ENCODE peak calls at places on chromosomes 12 and 14, in ten cellular contexts. One of them, this sample, is unnamed.

GRCh38 chr14:88228519-88229236 is 94.4 kb downstream of the KCNK10 start:
- DNase-seq in HCT116: no peak
- DNase-seq in SK-N-SH: no peak
- DNase-seq in thyroid gland: no peak
- DNase-seq in prostate gland: no peak
- DNase-seq in tibial artery: no peak
- DNase-seq in A549: no peak
- DNase-seq in transverse colon: no peak
- DNase-seq in vagina: no peak
- DNase-seq in spleen: no peak
- DNase-seq in this sample: peak; percentile 39

GRCh38 chr12:46839964-46840363 is 14.2 kb upstream of the SLC38A4 start:
- DNase-seq in HCT116: no peak
- DNase-seq in SK-N-SH: no peak
- DNase-seq in thyroid gland: no peak
- DNase-seq in prostate gland: no peak
- DNase-seq in tibial artery: no peak
- DNase-seq in A549: no peak
- DNase-seq in transverse colon: no peak
- DNase-seq in vagina: no peak
- DNase-seq in spleen: no peak
- DNase-seq in this sample: peak; percentile 9

GRCh38 chr12:85179680-85180300 is 100.2 kb upstream of the ALX1 start:
- DNase-seq in HCT116: no peak
- DNase-seq in SK-N-SH: no peak
- DNase-seq in thyroid gland: no peak
- DNase-seq in prostate gland: no peak
- DNase-seq in tibial artery: no peak
- DNase-seq in A549: no peak
- DNase-seq in transverse colon: no peak
- DNase-seq in vagina: no peak
- DNase-seq in spleen: no peak
- DNase-seq in this sample: peak; percentile 7

GRCh38 chr14:37172024-37172869 is at the start of gene SLC25A21:
- DNase-seq in HCT116: peak; percentile 71
- DNase-seq in SK-N-SH: no peak
- DNase-seq in thyroid gland: peak; percentile 84
- DNase-seq in prostate gland: peak; percentile 72
- DNase-seq in tibial artery: peak; percentile 79
- DNase-seq in A549: peak; percentile 90
- DNase-seq in transverse colon: peak; percentile 68
- DNase-seq in vagina: no peak
- DNase-seq in spleen: peak; percentile 77
- DNase-seq in this sample: peak; percentile 84

GRCh38 chr12:47276253-47277070 is 196.7 kb upstream of the AMIGO2 start:
- DNase-seq in HCT116: no peak
- DNase-seq in SK-N-SH: no peak
- DNase-seq in thyroid gland: peak; percentile 53
- DNase-seq in prostate gland: no peak
- DNase-seq in tibial artery: no peak
- DNase-seq in A549: no peak
- DNase-seq in transverse colon: peak; percentile 67
- DNase-seq in vagina: no peak
- DNase-seq in spleen: peak; percentile 64
- DNase-seq in this sample: peak; percentile 52

GRCh38 chr14:42665083-42665482 is 1058.4 kb downstream of the LRFN5 start:
- DNase-seq in HCT116: no peak
- DNase-seq in SK-N-SH: no peak
- DNase-seq in thyroid gland: no peak
- DNase-seq in prostate gland: no peak
- DNase-seq in tibial artery: no peak
- DNase-seq in A549: no peak
- DNase-seq in transverse colon: no peak
- DNase-seq in vagina: no peak
- DNase-seq in spleen: no peak
- DNase-seq in this sample: no peak

GRCh38 chr12:89319111-89319510 is 33.2 kb downstream of the DUSP6 start:
- DNase-seq in HCT116: no peak
- DNase-seq in SK-N-SH: no peak
- DNase-seq in thyroid gland: no peak
- DNase-seq in prostate gland: peak; percentile 23
- DNase-seq in tibial artery: no peak
- DNase-seq in A549: no peak
- DNase-seq in transverse colon: no peak
- DNase-seq in vagina: no peak
- DNase-seq in spleen: no peak
- DNase-seq in this sample: peak; percentile 7

GRCh38 chr14:34650786-34651584 is 21.0 kb upstream of the SNX6 start:
- DNase-seq in HCT116: peak; percentile 56
- DNase-seq in SK-N-SH: no peak
- DNase-seq in thyroid gland: no peak
- DNase-seq in prostate gland: no peak
- DNase-seq in tibial artery: no peak
- DNase-seq in A549: peak; percentile 85
- DNase-seq in transverse colon: no peak
- DNase-seq in vagina: no peak
- DNase-seq in spleen: no peak
- DNase-seq in this sample: peak; percentile 99

GRCh38 chr12:4277205-4277543 is 3.6 kb downstream of the CCND2 start:
- DNase-seq in HCT116: no peak
- DNase-seq in SK-N-SH: no peak
- DNase-seq in thyroid gland: no peak
- DNase-seq in prostate gland: no peak
- DNase-seq in tibial artery: no peak
- DNase-seq in A549: no peak
- DNase-seq in transverse colon: no peak
- DNase-seq in vagina: no peak
- DNase-seq in spleen: no peak
- DNase-seq in this sample: no peak

GRCh38 chr12:4274960-4275868 is 1.7 kb downstream of the CCND2 start:
- DNase-seq in HCT116: no peak
- DNase-seq in SK-N-SH: no peak
- DNase-seq in thyroid gland: peak; percentile 26
- DNase-seq in prostate gland: no peak
- DNase-seq in tibial artery: no peak
- DNase-seq in A549: no peak
- DNase-seq in transverse colon: no peak
- DNase-seq in vagina: no peak
- DNase-seq in spleen: peak; percentile 81
- DNase-seq in this sample: peak; percentile 57

GRCh38 chr12:4274396-4274959 is 916 bp downstream of the CCND2 start:
- DNase-seq in HCT116: no peak
- DNase-seq in SK-N-SH: no peak
- DNase-seq in thyroid gland: peak; percentile 48
- DNase-seq in prostate gland: no peak
- DNase-seq in tibial artery: no peak
- DNase-seq in A549: no peak
- DNase-seq in transverse colon: no peak
- DNase-seq in vagina: no peak
- DNase-seq in spleen: peak; percentile 87
- DNase-seq in this sample: peak; percentile 43

GRCh38 chr12:4276524-4277204 is 3.1 kb downstream of the CCND2 start:
- DNase-seq in HCT116: peak; percentile 67
- DNase-seq in SK-N-SH: peak; percentile 84
- DNase-seq in thyroid gland: peak; percentile 94
- DNase-seq in prostate gland: peak; percentile 80
- DNase-seq in tibial artery: peak; percentile 89
- DNase-seq in A549: peak; percentile 76
- DNase-seq in transverse colon: peak; percentile 90
- DNase-seq in vagina: no peak
- DNase-seq in spleen: peak; percentile 91
- DNase-seq in this sample: peak; percentile 80

DNA sequence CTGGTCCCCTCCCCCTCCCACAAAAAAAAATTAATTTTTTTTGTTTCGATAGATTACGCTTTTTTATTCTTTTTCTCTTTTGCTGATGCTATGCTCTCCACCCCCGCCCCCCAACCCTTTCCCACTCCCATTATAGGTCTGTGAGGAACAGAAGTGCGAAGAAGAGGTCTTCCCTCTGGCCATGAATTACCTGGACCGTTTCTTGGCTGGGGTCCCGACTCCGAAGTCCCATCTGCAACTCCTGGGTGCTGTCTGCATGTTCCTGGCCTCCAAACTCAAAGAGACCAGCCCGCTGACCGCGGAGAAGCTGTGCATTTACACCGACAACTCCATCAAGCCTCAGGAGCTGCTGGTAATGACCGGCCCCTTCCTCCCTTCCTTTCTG is 2.3 kb downstream of the CCND2 start:
- DNase-seq in HCT116: no peak
- DNase-seq in SK-N-SH: no peak
- DNase-seq in thyroid gland: peak; percentile 47
- DNase-seq in prostate gland: no peak
- DNase-seq in tibial artery: no peak
- DNase-seq in A549: no peak
- DNase-seq in transverse colon: peak; percentile 49
- DNase-seq in vagina: no peak
- DNase-seq in spleen: no peak
- DNase-seq in this sample: no peak
- H3K4me1 ChIP-seq in HCT116: peaks cover 17% of the 10 kb centered on the region
- H3K4me1 ChIP-seq in SK-N-SH: peaks cover 4% of the 10 kb centered on the region
- H3K4me1 ChIP-seq in thyroid gland: peaks cover 47% of the 10 kb centered on the region
- H3K4me1 ChIP-seq in prostate gland: no peaks in the 10 kb centered on the region
- H3K4me1 ChIP-seq in tibial artery: peaks cover 55% of the 10 kb centered on the region
- H3K4me1 ChIP-seq in A549: peaks cover 48% of the 10 kb centered on the region
- H3K4me1 ChIP-seq in transverse colon: peaks cover 30% of the 10 kb centered on the region
- H3K4me1 ChIP-seq in vagina: peaks cover 75% of the 10 kb centered on the region
- H3K4me1 ChIP-seq in spleen: peaks cover 84% of the 10 kb centered on the region
- H3K4me1 ChIP-seq in this sample: no peaks in the 10 kb centered on the region

GRCh38 chr14:55605793-55606192 is 25.8 kb downstream of the KTN1 start:
- DNase-seq in HCT116: no peak
- DNase-seq in SK-N-SH: no peak
- DNase-seq in thyroid gland: no peak
- DNase-seq in prostate gland: no peak
- DNase-seq in tibial artery: no peak
- DNase-seq in A549: no peak
- DNase-seq in transverse colon: no peak
- DNase-seq in vagina: no peak
- DNase-seq in spleen: no peak
- DNase-seq in this sample: no peak

GRCh38 chr14:55611859-55612258 is 31.9 kb downstream of the KTN1 start:
- DNase-seq in HCT116: no peak
- DNase-seq in SK-N-SH: no peak
- DNase-seq in thyroid gland: no peak
- DNase-seq in prostate gland: no peak
- DNase-seq in tibial artery: no peak
- DNase-seq in A549: no peak
- DNase-seq in transverse colon: no peak
- DNase-seq in vagina: no peak
- DNase-seq in spleen: no peak
- DNase-seq in this sample: no peak

GRCh38 chr14:55610717-55611370 is 30.8 kb downstream of the KTN1 start:
- DNase-seq in HCT116: no peak
- DNase-seq in SK-N-SH: no peak
- DNase-seq in thyroid gland: peak; percentile 64
- DNase-seq in prostate gland: no peak
- DNase-seq in tibial artery: no peak
- DNase-seq in A549: no peak
- DNase-seq in transverse colon: no peak
- DNase-seq in vagina: no peak
- DNase-seq in spleen: no peak
- DNase-seq in this sample: no peak

GRCh38 chr14:55607386-55607785 is 27.4 kb downstream of the KTN1 start:
- DNase-seq in HCT116: no peak
- DNase-seq in SK-N-SH: no peak
- DNase-seq in thyroid gland: no peak
- DNase-seq in prostate gland: no peak
- DNase-seq in tibial artery: no peak
- DNase-seq in A549: no peak
- DNase-seq in transverse colon: no peak
- DNase-seq in vagina: no peak
- DNase-seq in spleen: no peak
- DNase-seq in this sample: no peak

DNA sequence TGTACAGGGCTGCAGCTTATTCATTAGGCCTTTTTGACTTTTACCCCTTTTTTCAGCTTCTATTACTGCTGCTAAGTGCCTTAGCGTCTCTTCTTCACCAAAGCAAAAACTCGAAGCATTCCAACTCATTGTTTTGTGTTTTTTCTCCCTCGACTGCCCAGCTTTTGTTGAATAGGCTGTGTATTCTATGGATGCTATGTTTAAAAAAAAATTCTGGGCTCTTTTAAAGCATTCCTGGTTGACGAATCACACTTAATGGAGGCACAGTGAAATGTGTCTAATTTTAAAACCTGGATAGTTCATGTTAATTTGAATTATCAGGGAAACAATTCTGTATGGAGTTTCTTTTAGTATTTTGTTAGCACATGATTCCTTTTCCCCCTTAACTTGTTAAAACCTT is 29.7 kb downstream of the KTN1 start:
- DNase-seq in HCT116: no peak
- DNase-seq in SK-N-SH: no peak
- DNase-seq in thyroid gland: no peak
- DNase-seq in prostate gland: no peak
- DNase-seq in tibial artery: no peak
- DNase-seq in A549: no peak
- DNase-seq in transverse colon: no peak
- DNase-seq in vagina: no peak
- DNase-seq in spleen: no peak
- DNase-seq in this sample: peak; percentile 71
- H3K4me1 ChIP-seq in HCT116: peaks cover 59% of the 10 kb centered on the region
- H3K4me1 ChIP-seq in SK-N-SH: no peaks in the 10 kb centered on the region
- H3K4me1 ChIP-seq in thyroid gland: peaks cover 52% of the 10 kb centered on the region
- H3K4me1 ChIP-seq in prostate gland: no peaks in the 10 kb centered on the region
- H3K4me1 ChIP-seq in tibial artery: peaks cover 16% of the 10 kb centered on the region
- H3K4me1 ChIP-seq in A549: peaks cover 70% of the 10 kb centered on the region
- H3K4me1 ChIP-seq in transverse colon: peaks cover 2% of the 10 kb centered on the region
- H3K4me1 ChIP-seq in vagina: peaks cover 26% of the 10 kb centered on the region
- H3K4me1 ChIP-seq in spleen: peaks cover 2% of the 10 kb centered on the region
- H3K4me1 ChIP-seq in this sample: peaks cover 42% of the 10 kb centered on the region

DNA sequence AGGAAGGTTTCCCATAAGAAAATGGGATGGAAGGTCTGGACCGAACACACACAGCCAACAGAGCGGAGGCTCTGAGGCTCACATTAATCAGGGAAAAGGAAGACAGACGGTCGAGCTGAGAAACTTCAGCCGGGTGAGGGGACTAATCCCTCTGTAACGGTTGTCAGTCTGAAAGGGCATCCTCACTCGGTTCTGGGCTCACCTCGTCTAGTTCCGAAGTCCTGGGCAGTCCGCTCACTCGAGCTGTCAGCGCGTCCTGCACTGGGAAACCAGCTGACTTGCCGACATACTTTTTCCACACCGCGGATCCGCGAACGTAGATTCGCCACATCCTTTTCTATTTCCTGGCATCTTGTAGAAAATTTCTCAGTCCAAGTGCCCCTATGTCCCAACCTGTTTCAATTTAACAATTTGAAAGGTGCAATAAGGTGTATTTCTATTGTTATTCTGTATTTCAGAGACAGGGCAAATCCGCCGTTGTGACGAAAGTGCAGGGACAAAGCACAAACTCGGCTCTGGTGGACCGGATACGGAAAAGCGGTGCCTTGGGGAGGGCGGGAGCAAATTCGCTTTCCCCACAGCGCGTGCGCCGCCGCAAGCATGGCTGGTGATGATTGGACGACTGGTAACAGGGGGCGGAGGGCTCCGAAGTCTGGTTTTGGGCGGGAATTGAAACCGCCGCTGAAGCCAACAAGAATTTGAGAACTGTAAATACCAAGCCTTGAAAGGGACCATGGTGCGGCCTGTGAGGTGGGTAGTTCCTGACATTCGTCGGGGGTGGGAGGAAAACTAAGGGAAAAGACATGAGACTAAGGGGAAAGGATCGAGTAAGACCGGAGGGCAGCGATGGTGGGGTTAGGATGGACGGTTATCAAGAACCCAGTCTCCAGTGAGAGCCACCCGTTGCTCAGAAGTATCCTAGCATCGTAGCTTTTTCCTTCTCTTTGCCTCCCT is at the start of gene RAD51AP1:
- DNase-seq in HCT116: peak; percentile 96
- DNase-seq in SK-N-SH: peak; percentile 91
- DNase-seq in thyroid gland: peak; percentile 94
- DNase-seq in prostate gland: peak; percentile 93
- DNase-seq in tibial artery: peak; percentile 96
- DNase-seq in A549: peak; percentile 86
- DNase-seq in transverse colon: peak; percentile 95
- DNase-seq in vagina: no peak
- DNase-seq in spleen: peak; percentile 97
- DNase-seq in this sample: peak; percentile 98
- H3K4me1 ChIP-seq in HCT116: peaks cover 18% of the 10 kb centered on the region
- H3K4me1 ChIP-seq in SK-N-SH: peaks cover 17% of the 10 kb centered on the region
- H3K4me1 ChIP-seq in thyroid gland: peaks cover 8% of the 10 kb centered on the region
- H3K4me1 ChIP-seq in prostate gland: peaks cover 4% of the 10 kb centered on the region
- H3K4me1 ChIP-seq in tibial artery: peaks cover 14% of the 10 kb centered on the region
- H3K4me1 ChIP-seq in A549: peaks cover 16% of the 10 kb centered on the region
- H3K4me1 ChIP-seq in transverse colon: no peaks in the 10 kb centered on the region
- H3K4me1 ChIP-seq in vagina: peaks cover 21% of the 10 kb centered on the region
- H3K4me1 ChIP-seq in spleen: peaks cover 32% of the 10 kb centered on the region
- H3K4me1 ChIP-seq in this sample: peaks cover 12% of the 10 kb centered on the region

GRCh38 chr14:95509512-95509911 is 6.9 kb downstream of the SYNE3 start:
- DNase-seq in HCT116: no peak
- DNase-seq in SK-N-SH: no peak
- DNase-seq in thyroid gland: no peak
- DNase-seq in prostate gland: no peak
- DNase-seq in tibial artery: no peak
- DNase-seq in A549: no peak
- DNase-seq in transverse colon: no peak
- DNase-seq in vagina: no peak
- DNase-seq in spleen: peak; percentile 19
- DNase-seq in this sample: no peak
- H3K4me1 ChIP-seq in HCT116: peaks cover 18% of the 10 kb centered on the region
- H3K4me1 ChIP-seq in SK-N-SH: peaks cover 41% of the 10 kb centered on the region
- H3K4me1 ChIP-seq in thyroid gland: peaks cover 21% of the 10 kb centered on the region
- H3K4me1 ChIP-seq in prostate gland: no peaks in the 10 kb centered on the region
- H3K4me1 ChIP-seq in tibial artery: peaks cover 10% of the 10 kb centered on the region
- H3K4me1 ChIP-seq in A549: no peaks in the 10 kb centered on the region
- H3K4me1 ChIP-seq in transverse colon: no peaks in the 10 kb centered on the region
- H3K4me1 ChIP-seq in vagina: peaks cover 88% of the 10 kb centered on the region
- H3K4me1 ChIP-seq in spleen: peaks cover 60% of the 10 kb centered on the region
- H3K4me1 ChIP-seq in this sample: peaks cover 30% of the 10 kb centered on the region